ENCODE peak calls at places on chromosomes 4 and X, in five cellular contexts. T, Q, M, R and Y are unnamed samples.

GRCh38 chrX:53768451-53769246 is 82.1 kb upstream of the HUWE1 start:
- DNase-seq in T (no peak), Q (no peak), M (no peak), R (no peak), Y (no peak)

GRCh38 chr4:158817562-158818370 is 48.9 kb downstream of the FNIP2 start:
- DNase-seq in T (no peak), Q (no peak), M (no peak), R (no peak), Y (no peak)

GRCh38 chrX:65755786-65756185 is 88.3 kb downstream of the MSN start:
- DNase-seq in T (no peak), Q (no peak), M (no peak), R (no peak), Y (peak)

GRCh38 chrX:118221733-118222132 is 105.1 kb upstream of the KLHL13 start:
- DNase-seq in T (no peak), Q (no peak), M (no peak), R (no peak), Y (no peak)

GRCh38 chr4:129747756-129748155 is 651.8 kb downstream of the C4orf33 start:
- DNase-seq in T (no peak), Q (peak), M (no peak), R (no peak), Y (no peak)

GRCh38 chr4:83639849-83640493 is 104.1 kb downstream of the GPAT3 start:
- DNase-seq in T (peak), Q (peak), M (no peak), R (peak), Y (peak)

GRCh38 chrX:34656467-34656841 is 631 bp downstream of the TMEM47 start:
- DNase-seq in T (no peak), Q (no peak), M (no peak), R (no peak), Y (no peak)

GRCh38 chr4:12583286-12583685 is 900.9 kb downstream of the RAB28 start:
- DNase-seq in T (no peak), Q (no peak), M (no peak), R (no peak), Y (peak)

GRCh38 chrX:12975999-12976558 is 1.2 kb downstream of the TMSB4X start:
- DNase-seq in T (peak), Q (peak), M (no peak), R (no peak), Y (peak)

GRCh38 chrX:151779258-151779657 is 44.7 kb downstream of the CNGA2 start:
- DNase-seq in T (no peak), Q (no peak), M (no peak), R (no peak), Y (no peak)
- TF ChIP-seq CTCF in T (no peak), Q (no peak), M (no peak), R (no peak), Y (no peak)

GRCh38 chrX:56764975-56765791 is 36.1 kb downstream of the NBDY start:
- DNase-seq in T (peak), Q (no peak), M (peak), R (no peak), Y (no peak)

GRCh38 chrX:56762220-56762619 is 33.2 kb downstream of the NBDY start:
- DNase-seq in T (no peak), Q (no peak), M (no peak), R (no peak), Y (no peak)

GRCh38 chrX:56764153-56764974 is 35.3 kb downstream of the NBDY start:
- DNase-seq in T (peak), Q (peak), M (peak), R (peak), Y (peak)

GRCh38 chrX:56762707-56763555 is 33.9 kb downstream of the NBDY start:
- DNase-seq in T (no peak), Q (no peak), M (no peak), R (no peak), Y (no peak)

DNA sequence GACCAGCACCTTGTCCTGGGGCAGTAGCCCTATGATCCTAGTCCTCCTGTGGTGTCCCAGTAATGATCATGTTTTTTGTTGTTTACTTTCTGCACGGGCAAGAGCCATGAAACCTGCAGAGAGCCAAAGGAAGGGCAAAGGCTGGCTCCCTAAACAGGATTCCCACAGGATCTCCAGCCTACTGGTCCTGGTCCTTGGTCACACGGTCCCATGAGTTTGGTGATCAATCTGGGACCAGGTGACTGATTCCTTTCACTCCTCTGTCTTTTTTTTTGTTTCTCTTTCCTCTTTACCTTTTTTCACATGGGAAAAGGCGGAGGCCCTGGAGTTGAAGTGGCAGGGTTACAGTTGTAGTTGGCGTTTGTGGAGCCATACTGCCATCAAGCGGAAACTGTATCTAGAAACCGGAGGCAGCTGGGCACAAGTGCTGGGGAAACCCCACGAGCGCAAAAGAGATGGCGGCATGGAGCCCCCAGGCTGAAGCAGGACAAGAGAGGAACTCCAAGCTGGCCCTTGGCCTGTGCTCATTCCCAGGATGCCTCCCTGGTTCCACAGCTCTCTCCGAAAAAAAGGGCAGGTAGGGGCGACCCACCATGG is 34.6 kb downstream of the NBDY start:
- DNase-seq in T (no peak), Q (peak), M (peak), R (no peak), Y (peak)
- TF ChIP-seq CTCF in T (no peak), Q (no peak), M (no peak), R (no peak), Y (peak)

GRCh38 chrX:132614297-132614696 is 125.5 kb upstream of the MBNL3 start:
- DNase-seq in T (no peak), Q (peak), M (no peak), R (no peak), Y (peak)

GRCh38 chrX:132610536-132610935 is 121.7 kb upstream of the MBNL3 start:
- DNase-seq in T (no peak), Q (no peak), M (no peak), R (no peak), Y (no peak)

GRCh38 chrX:132615396-132616131 is 126.7 kb upstream of the MBNL3 start:
- DNase-seq in T (peak), Q (peak), M (no peak), R (no peak), Y (peak)

GRCh38 chrX:132613801-132614200 is 125.0 kb upstream of the MBNL3 start:
- DNase-seq in T (no peak), Q (no peak), M (no peak), R (no peak), Y (no peak)

GRCh38 chrX:132612990-132613564 is 124.2 kb upstream of the MBNL3 start:
- DNase-seq in T (peak), Q (peak), M (peak), R (no peak), Y (peak)
- TF ChIP-seq CTCF in T (peak), Q (peak), M (peak), R (peak), Y (peak)

DNA sequence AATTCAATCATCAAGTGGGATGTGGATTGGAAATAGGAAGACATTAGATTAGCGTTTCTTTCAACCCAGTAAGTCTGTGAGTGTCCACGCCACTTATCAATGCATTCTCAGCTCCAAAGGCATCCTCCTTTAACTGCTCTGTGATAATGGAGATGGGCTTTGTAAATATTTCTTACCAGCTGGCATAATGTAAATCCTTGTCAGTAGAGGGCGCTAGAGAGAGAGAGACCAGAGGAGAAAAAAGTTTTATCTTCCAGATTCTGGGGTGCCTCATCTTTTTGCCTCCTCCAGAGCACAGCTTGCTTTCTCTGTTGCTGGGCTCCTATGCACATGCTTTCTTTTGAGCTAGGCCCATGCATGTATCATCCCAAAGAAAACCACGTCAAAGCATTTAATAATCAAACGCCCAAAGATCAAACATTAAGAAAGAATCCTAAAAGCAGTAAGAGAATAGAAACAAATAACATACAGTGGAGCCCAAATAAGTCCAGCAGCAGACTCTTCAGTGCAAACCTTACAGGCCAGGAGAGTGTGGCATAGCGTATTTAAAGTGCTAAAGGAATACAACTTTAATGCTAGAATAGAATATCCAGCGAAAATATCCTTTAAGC is 9.6 kb upstream of the MTMR1 start:
- DNase-seq in T (peak), Q (peak), M (no peak), R (no peak), Y (peak)
- TF ChIP-seq CTCF in T (peak), Q (peak), M (peak), R (peak), Y (peak)

GRCh38 chr4:153684182-153685073 is at the start of gene TLR2:
- DNase-seq in T (peak), Q (peak), M (peak), R (no peak), Y (no peak)
- TF ChIP-seq CTCF in T (no peak), Q (no peak), M (no peak), R (no peak), Y (no peak)

DNA sequence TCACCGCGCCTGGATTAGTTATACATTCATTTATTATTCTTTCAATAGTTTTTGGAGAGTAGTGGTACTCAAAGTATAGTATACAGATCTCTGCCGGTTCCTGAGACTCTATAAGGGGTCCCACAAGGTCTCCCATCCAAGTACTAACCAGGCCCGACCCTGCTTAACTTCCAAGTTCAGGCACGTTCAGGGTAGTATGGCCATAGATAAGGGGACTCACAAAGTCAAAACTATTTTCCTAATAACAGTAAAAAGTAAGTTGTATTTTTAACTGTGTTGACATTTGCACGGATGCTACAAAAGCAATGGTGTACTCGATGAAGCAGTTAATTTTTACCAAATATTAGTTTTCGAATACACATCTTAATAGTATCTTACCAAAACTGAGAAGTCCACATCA is 84.4 kb upstream of the STK26 start:
- DNase-seq in T (no peak), Q (no peak), M (no peak), R (no peak), Y (no peak)
- TF ChIP-seq CTCF in T (no peak), Q (no peak), M (no peak), R (no peak), Y (no peak)

GRCh38 chr4:15006416-15007024 is 4.2 kb downstream of the CPEB2 start:
- DNase-seq in T (no peak), Q (no peak), M (no peak), R (no peak), Y (peak)
- TF ChIP-seq CTCF in T (peak), Q (peak), M (peak), R (peak), Y (peak)

GRCh38 chr4:187191676-187192075 is 468.0 kb upstream of the FAT1 start:
- DNase-seq in T (no peak), Q (no peak), M (no peak), R (no peak), Y (no peak)

GRCh38 chr4:187188118-187188517 is 464.5 kb upstream of the FAT1 start:
- DNase-seq in T (no peak), Q (no peak), M (no peak), R (no peak), Y (no peak)

GRCh38 chr4:187192266-187192665 is 468.6 kb upstream of the FAT1 start:
- DNase-seq in T (no peak), Q (no peak), M (no peak), R (no peak), Y (no peak)

GRCh38 chr4:187193141-187193540 is 469.5 kb upstream of the FAT1 start:
- DNase-seq in T (no peak), Q (no peak), M (no peak), R (no peak), Y (no peak)
- TF ChIP-seq CTCF in T (no peak), Q (no peak), M (no peak), R (no peak), Y (no peak)